ENCODE peak calls at places on chromosomes 3 and 15, in six cellular contexts. F is IMR-90, V is HCEC 1CT, I is NAMALWA, P is DMS79, Z is NCI-H1436 treated with DMSO at 0.1 percent for 48 hours. E is an unnamed sample.

GRCh38 chr15:94671845-94672524 is 440.6 kb downstream of the MCTP2 start:
- DNase-seq in F (peak), V (peak), I (no peak), P (no peak), Z (no peak), E (no peak)

GRCh38 chr3:53195602-53196574 is 34.9 kb downstream of the PRKCD start:
- DNase-seq in F (peak), V (no peak), I (peak), P (no peak), Z (no peak), E (peak)

GRCh38 chr3:40691598-40691905 is 166.8 kb downstream of the ZNF621 start:
- DNase-seq in F (no peak), V (no peak), I (no peak), P (no peak), Z (no peak), E (no peak)

GRCh38 chr3:97662808-97663207 is 101.8 kb upstream of the ARL6 start:
- DNase-seq in F (no peak), V (no peak), I (no peak), P (no peak), Z (no peak), E (no peak)

GRCh38 chr3:164233951-164234350 is 844.3 kb downstream of the SI start:
- DNase-seq in F (no peak), V (no peak), I (no peak), P (no peak), Z (no peak), E (no peak)

GRCh38 chr3:189677667-189678066 is 46.5 kb downstream of the TP63 start:
- DNase-seq in F (no peak), V (peak), I (peak), P (no peak), Z (no peak), E (no peak)

GRCh38 chr15:79310985-79311900 is at the start of gene TMED3:
- DNase-seq in F (peak), V (peak), I (peak), P (peak), Z (peak), E (peak)

GRCh38 chr3:23002846-23003800 is 200.0 kb upstream of the UBE2E2 start:
- DNase-seq in F (peak), V (no peak), I (no peak), P (no peak), Z (peak), E (no peak)

GRCh38 chr3:193894121-193894863 is 241.7 kb upstream of the HES1 start:
- DNase-seq in F (no peak), V (no peak), I (no peak), P (peak), Z (no peak), E (no peak)

GRCh38 chr3:182837855-182838454 is 44.7 kb downstream of the ATP11B start:
- DNase-seq in F (peak), V (peak), I (peak), P (no peak), Z (no peak), E (no peak)

GRCh38 chr15:31434418-31435255 is 108.0 kb downstream of the KLF13 start:
- DNase-seq in F (peak), V (peak), I (no peak), P (no peak), Z (no peak), E (peak)

GRCh38 chr3:183428140-183429023 is at the start of gene MCF2L2:
- DNase-seq in F (peak), V (no peak), I (peak), P (peak), Z (peak), E (peak)

GRCh38 chr15:99014803-99015676 is 7.4 kb upstream of the PGPEP1L start:
- DNase-seq in F (peak), V (peak), I (no peak), P (peak), Z (no peak), E (no peak)

GRCh38 chr3:145936986-145937385 is 224.0 kb downstream of the PLOD2 start:
- DNase-seq in F (no peak), V (peak), I (no peak), P (no peak), Z (no peak), E (no peak)

GRCh38 chr15:78195735-78196201 is 38.6 kb downstream of the ACSBG1 start:
- DNase-seq in F (no peak), V (no peak), I (peak), P (no peak), Z (no peak), E (peak)

GRCh38 chr15:99962006-99962561 is 228.8 kb upstream of the LYSMD4 start:
- DNase-seq in F (no peak), V (no peak), I (no peak), P (no peak), Z (no peak), E (no peak)

E was measured in T-helper 2 cell.